ENCODE peak calls at places on chromosomes 4 and X, in nine cellular contexts. N is GM12892, E is prostate gland, Q is Peyer's patch, R is A549, D is tibial nerve, H is esophagus squamous epithelium, P is HCT116, Y is uterus. B is an unnamed sample.

GRCh38 chrX:129777218-129777768 is 2.5 kb upstream of the SASH3 start:
- DNase-seq in N (peak; percentile 43), E (peak; percentile 13), Q (peak; percentile 71), R (no peak), D (no peak), H (no peak), P (no peak), Y (no peak), B (no peak)

GRCh38 chrX:153646620-153647373 is at the start of gene DUSP9:
- DNase-seq in N (peak; percentile 27), E (no peak), Q (peak; percentile 59), R (peak; percentile 43), D (no peak), H (no peak), P (no peak), Y (peak; percentile 13), B (no peak)

GRCh38 chrX:47321386-47321785 is 49.0 kb upstream of the ZNF157 start:
- DNase-seq in N (no peak), E (peak; percentile 4), Q (no peak), R (peak; percentile 8), D (peak; percentile 15), H (no peak), P (no peak), Y (peak; percentile 74), B (no peak)

GRCh38 chr4:113943863-113944262 is 35.6 kb downstream of the ARSJ start:
- DNase-seq in N (no peak), E (no peak), Q (no peak), R (no peak), D (no peak), H (no peak), P (no peak), Y (no peak), B (no peak)

GRCh38 chrX:545488-545887 is 85.1 kb upstream of the SHOX start:
- DNase-seq in N (no peak), E (no peak), Q (no peak), R (no peak), D (no peak), H (no peak), P (no peak), Y (no peak), B (no peak)

GRCh38 chr4:76251448-76252270 is at the start of gene FAM47E:
- DNase-seq in N (peak; percentile 33), E (peak; percentile 72), Q (peak; percentile 94), R (peak; percentile 57), D (no peak), H (no peak), P (no peak), Y (peak; percentile 45), B (no peak)

GRCh38 chr4:55512922-55513571 is 33.7 kb downstream of the CLOCK start:
- DNase-seq in N (no peak), E (no peak), Q (no peak), R (no peak), D (no peak), H (no peak), P (no peak), Y (no peak), B (no peak)

GRCh38 chr4:85740431-85740861 is 265.5 kb downstream of the ARHGAP24 start:
- DNase-seq in N (no peak), E (no peak), Q (no peak), R (no peak), D (no peak), H (no peak), P (no peak), Y (no peak), B (no peak)

GRCh38 chrX:2401590-2402360 is 99.0 kb downstream of the DHRSX start:
- DNase-seq in N (no peak), E (peak; percentile 72), Q (no peak), R (no peak), D (no peak), H (no peak), P (peak; percentile 89), Y (no peak), B (no peak)

GRCh38 chrX:57930051-57930450 is 19.8 kb upstream of the ZXDA start:
- DNase-seq in N (no peak), E (no peak), Q (no peak), R (no peak), D (no peak), H (no peak), P (no peak), Y (no peak), B (no peak)

GRCh38 chr4:75671802-75672421 is 1.3 kb downstream of the G3BP2 start:
- DNase-seq in N (no peak), E (no peak), Q (no peak), R (no peak), D (no peak), H (no peak), P (no peak), Y (no peak), B (no peak)

GRCh38 chr4:53640576-53641459 is 49.5 kb upstream of the LNX1 start:
- DNase-seq in N (no peak), E (peak; percentile 22), Q (no peak), R (no peak), D (no peak), H (no peak), P (no peak), Y (no peak), B (no peak)

GRCh38 chr4:145679991-145680455 is at the start of gene C4orf51:
- DNase-seq in N (no peak), E (peak; percentile 4), Q (no peak), R (peak; percentile 31), D (no peak), H (no peak), P (no peak), Y (no peak), B (peak; percentile 9)

GRCh38 chrX:8815460-8816065 is 14.4 kb upstream of the FAM9A start:
- DNase-seq in N (no peak), E (peak; percentile 6), Q (no peak), R (peak; percentile 45), D (no peak), H (no peak), P (peak; percentile 2), Y (no peak), B (peak; percentile 1)

GRCh38 chr4:96983830-96984229 is 1143.9 kb downstream of the PDHA2 start:
- DNase-seq in N (no peak), E (no peak), Q (no peak), R (no peak), D (no peak), H (no peak), P (no peak), Y (no peak), B (peak; percentile 2)
- TF ChIP-seq POLR2A in N (no peak), E (no peak), Q (no peak), R (no peak), D (no peak), H (no peak), P (no peak), Y (no peak), B (no peak)

DNA sequence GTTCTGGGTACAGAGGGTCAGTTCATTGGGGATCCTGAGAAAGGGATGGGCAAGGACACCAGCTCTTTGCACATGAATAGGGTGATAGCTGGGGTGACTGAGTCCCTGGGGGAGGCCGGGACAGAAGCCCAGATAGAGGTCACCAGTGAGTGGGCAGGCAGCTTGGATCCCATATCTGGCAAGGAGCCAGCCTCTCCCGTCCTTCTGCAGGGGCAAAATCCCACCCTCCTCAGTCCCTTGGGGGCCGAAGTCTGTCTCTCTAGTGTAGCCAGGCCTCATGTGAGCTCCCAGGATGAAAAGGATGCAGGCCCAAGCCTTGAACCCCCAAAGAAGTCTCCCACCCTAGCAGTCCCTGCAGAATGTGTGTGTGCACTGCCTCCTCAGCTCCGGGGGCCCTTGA is 16.9 kb upstream of the GAGE10 start:
- DNase-seq in N (no peak), E (no peak), Q (no peak), R (no peak), D (no peak), H (no peak), P (no peak), Y (no peak), B (no peak)
- TF ChIP-seq POLR2A in N (no peak), E (no peak), Q (no peak), R (no peak), D (no peak), H (no peak), P (no peak), Y (no peak), B (no peak)

DNA sequence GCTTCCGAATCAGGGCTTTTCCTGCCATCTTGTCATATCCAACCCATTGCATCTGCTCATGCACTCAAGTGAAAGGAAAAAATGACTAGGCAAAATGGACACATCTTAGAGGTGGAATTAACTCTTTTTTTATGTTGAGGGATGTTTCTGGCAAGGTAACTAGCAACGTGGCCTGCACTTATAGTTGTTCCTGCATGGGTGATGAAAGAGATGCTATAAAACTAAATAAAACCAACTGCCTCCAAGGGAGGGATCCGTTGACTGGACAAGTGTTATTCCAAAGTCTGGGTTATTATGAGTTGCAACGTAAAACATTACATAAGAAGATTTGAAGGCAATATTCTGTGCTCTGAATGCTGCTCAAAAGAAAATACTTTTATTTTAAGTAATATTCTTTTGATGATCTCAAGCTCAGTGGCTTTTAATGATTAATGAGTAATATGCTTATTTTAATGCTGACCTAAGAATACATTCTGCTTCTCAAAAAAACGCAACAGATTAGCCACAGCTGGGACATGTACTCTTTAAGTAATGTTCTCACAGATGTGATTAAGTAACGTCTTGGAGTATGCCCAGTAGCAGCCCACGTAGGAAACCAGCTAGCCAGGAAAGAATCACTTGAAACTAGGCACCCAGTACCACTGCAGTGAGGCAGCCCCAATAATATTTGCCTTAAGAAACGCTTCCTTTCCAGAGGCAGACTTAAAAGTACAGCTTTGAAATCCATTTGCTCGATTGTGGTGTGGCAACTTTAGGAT is 27.4 kb downstream of the KLF3 start:
- DNase-seq in N (no peak), E (no peak), Q (no peak), R (no peak), D (no peak), H (no peak), P (no peak), Y (peak; percentile 33), B (no peak)
- TF ChIP-seq POLR2A in N (no peak), E (no peak), Q (no peak), R (no peak), D (no peak), H (no peak), P (no peak), Y (no peak), B (no peak)

GRCh38 chr4:173370477-173371291 is at the start of gene SAP30:
- DNase-seq in N (peak; percentile 69), E (peak; percentile 98), Q (peak; percentile 99), R (peak; percentile 96), D (peak; percentile 99), H (peak; percentile 93), P (peak; percentile 94), Y (peak; percentile 98), B (peak; percentile 56)
- TF ChIP-seq POLR2A in N (peak; percentile 94), E (peak; percentile 99), Q (peak; percentile 93), R (peak; percentile 94), D (peak; percentile 99), H (no peak), P (peak; percentile 89), Y (peak; percentile 97), B (peak; percentile 99)

B was measured in H54.